ENCODE peak calls at places on chromosomes 5 and 9, in nine cellular contexts. R, T, X, M, W, N, K, Q and E are unnamed samples.

GRCh38 chr5:33470544-33470943 is 29.8 kb downstream of the TARS1 start:
- DNase-seq in M (no peak), Q (no peak), N (peak), R (peak), X (no peak), T (no peak), W (peak), K (no peak), E (peak)

GRCh38 chr5:102223542-102224444 is 72.3 kb downstream of the SLCO4C1 start:
- DNase-seq in R (peak), N (no peak), Q (no peak), X (no peak), T (no peak), M (no peak), W (no peak), K (peak), E (no peak)

GRCh38 chr5:146877783-146878470 is 630 bp downstream of the PPP2R2B start:
- DNase-seq in T (peak), X (no peak), N (no peak), R (peak), Q (peak), K (peak), W (no peak), M (peak), E (peak)

GRCh38 chr5:123754167-123754840 is 242.3 kb downstream of the CSNK1G3 start:
- DNase-seq in W (no peak), N (no peak), M (no peak), K (no peak), R (no peak), X (no peak), Q (no peak), T (no peak), E (no peak)

GRCh38 chr9:16335788-16336580 is 534.5 kb downstream of the BNC2 start:
- DNase-seq in Q (no peak), R (no peak), K (no peak), W (peak), M (no peak), X (no peak), N (peak), T (peak), E (no peak)

GRCh38 chr9:127975376-127976315 is 5.1 kb downstream of the EEIG1 start:
- DNase-seq in W (no peak), N (no peak), Q (no peak), R (no peak), M (no peak), T (peak), X (no peak), K (no peak), E (no peak)

GRCh38 chr5:159891371-159891770 is 24.9 kb upstream of the ADRA1B start:
- DNase-seq in X (no peak), W (no peak), N (no peak), K (peak), Q (no peak), R (no peak), T (no peak), M (no peak), E (no peak)

GRCh38 chr9:89975024-89975423 is 370.2 kb downstream of the GADD45G start:
- DNase-seq in M (no peak), K (no peak), N (no peak), X (no peak), R (no peak), T (no peak), Q (no peak), W (no peak), E (no peak)

GRCh38 chr9:123354806-123355508 is 1.0 kb upstream of the CRB2 start:
- DNase-seq in X (no peak), M (no peak), W (no peak), N (no peak), T (no peak), K (no peak), Q (no peak), R (no peak), E (no peak)

GRCh38 chr9:119273984-119274665 is 95.1 kb downstream of the BRINP1 start:
- DNase-seq in N (no peak), X (no peak), Q (no peak), W (no peak), K (no peak), T (no peak), R (no peak), M (no peak), E (no peak)

GRCh38 chr5:74862221-74862620 is 4.0 kb downstream of the FAM169A start:
- DNase-seq in W (no peak), M (no peak), T (no peak), R (no peak), X (no peak), N (no peak), Q (no peak), K (no peak), E (no peak)

GRCh38 chr5:96257904-96258303 is 175.1 kb downstream of the PCSK1 start:
- DNase-seq in R (no peak), Q (no peak), W (no peak), M (no peak), T (no peak), K (no peak), X (no peak), N (no peak), E (no peak)

GRCh38 chr5:103262422-103262871 is 3.9 kb downstream of the MACIR start:
- DNase-seq in N (no peak), K (no peak), R (no peak), X (no peak), Q (no peak), W (no peak), M (no peak), T (no peak), E (no peak)

GRCh38 chr9:113868501-113868900 is 7.6 kb upstream of the ZNF618 start:
- DNase-seq in X (no peak), T (no peak), N (no peak), W (no peak), K (no peak), R (no peak), Q (no peak), M (no peak), E (no peak)

GRCh38 chr5:74919487-74919886 is 53.3 kb upstream of the FAM169A start:
- DNase-seq in M (no peak), Q (no peak), R (peak), W (peak), X (no peak), N (peak), T (no peak), K (peak), E (peak)

GRCh38 chr5:90434116-90434714 is 24.7 kb upstream of the CETN3 start:
- DNase-seq in W (no peak), N (no peak), T (no peak), Q (peak), K (peak), X (peak), M (no peak), R (peak), E (peak)

GRCh38 chr5:178284095-178284675 is 51.6 kb upstream of the PHYKPL start:
- DNase-seq in X (no peak), R (peak), T (no peak), N (no peak), M (no peak), K (peak), W (no peak), Q (no peak), E (no peak)

GRCh38 chr9:6997330-6997729 is 239.6 kb downstream of the KDM4C start:
- DNase-seq in Q (no peak), R (no peak), T (no peak), K (no peak), N (no peak), X (no peak), M (no peak), W (no peak), E (no peak)